ENCODE peak calls at places on chromosomes 7 and 10, in nine cellular contexts. M is hepatocyte; P is suprapubic skin; R is kidney; K is lower lobe of right lung; S is sigmoid colon; B is CD4-positive, CD25-positive, alpha-beta regulatory T cell; A is prostate gland; H is heart right ventricle. G is an unnamed sample. For H3K4me1, the result is how much of the 10 kb centered on the place peaks cover.

GRCh38 chr7:155714702-155715101 is 70.2 kb downstream of the RBM33 start:
- DNase-seq in M (no peak), P (no peak), R (no peak), K (no peak), S (no peak), B (no peak), A (no peak), H (no peak), G (no peak)

GRCh38 chr7:80583901-80584300 is 54.5 kb upstream of the CD36 start:
- DNase-seq in M (no peak), P (no peak), R (no peak), K (no peak), S (no peak), B (no peak), A (no peak), H (no peak), G (peak)

GRCh38 chr7:14606101-14606500 is 296.4 kb downstream of the DGKB start:
- DNase-seq in M (no peak), P (no peak), R (no peak), K (no peak), S (no peak), B (no peak), A (no peak), H (no peak), G (no peak)

GRCh38 chr7:99012722-99013121 is 131.2 kb downstream of the SMURF1 start:
- DNase-seq in M (no peak), P (peak), R (no peak), K (no peak), S (peak), B (no peak), A (no peak), H (no peak), G (no peak)

GRCh38 chr7:52088008-52088787 is 771.6 kb upstream of the COBL start:
- DNase-seq in M (peak), P (no peak), R (no peak), K (no peak), S (no peak), B (no peak), A (no peak), H (peak), G (no peak)

GRCh38 chr10:89494615-89495014 is 40.8 kb downstream of the SLC16A12 start:
- DNase-seq in M (no peak), P (no peak), R (no peak), K (no peak), S (no peak), B (no peak), A (no peak), H (no peak), G (no peak)

GRCh38 chr7:857661-858060 is 18.7 kb upstream of the GET4 start:
- DNase-seq in M (no peak), P (no peak), R (no peak), K (no peak), S (no peak), B (no peak), A (peak), H (no peak), G (no peak)

GRCh38 chr7:36658603-36659516 is 65.4 kb downstream of the AOAH start:
- DNase-seq in M (peak), P (no peak), R (no peak), K (no peak), S (no peak), B (no peak), A (no peak), H (no peak), G (no peak)

GRCh38 chr10:75546004-75546403 is 114.6 kb downstream of the LRMDA start:
- DNase-seq in M (no peak), P (no peak), R (no peak), K (no peak), S (no peak), B (no peak), A (no peak), H (no peak), G (no peak)

GRCh38 chr7:69934475-69934903 is 336.2 kb downstream of the AUTS2 start:
- DNase-seq in M (no peak), P (no peak), R (no peak), K (no peak), S (no peak), B (no peak), A (peak), H (no peak), G (no peak)

GRCh38 chr7:100562195-100563099 is 11.3 kb downstream of the SAP25 start:
- DNase-seq in M (no peak), P (no peak), R (peak), K (no peak), S (peak), B (no peak), A (no peak), H (no peak), G (no peak)

GRCh38 chr10:59801171-59801570 is 47.9 kb upstream of the MRLN start:
- DNase-seq in M (no peak), P (no peak), R (no peak), K (no peak), S (no peak), B (no peak), A (no peak), H (no peak), G (no peak)

GRCh38 chr7:141483044-141483443 is 68.2 kb upstream of the AGK start:
- DNase-seq in M (no peak), P (no peak), R (no peak), K (no peak), S (no peak), B (no peak), A (no peak), H (no peak), G (no peak)

GRCh38 chr10:70901276-70901878 is 13.0 kb upstream of the PCBD1 start:
- DNase-seq in M (no peak), P (peak), R (no peak), K (no peak), S (peak), B (no peak), A (no peak), H (no peak), G (no peak)

GRCh38 chr7:25854608-25855497 is 297.1 kb upstream of the NFE2L3 start:
- DNase-seq in M (peak), P (peak), R (peak), K (no peak), S (peak), B (no peak), A (no peak), H (no peak), G (no peak)

GRCh38 chr7:72751978-72752377 is 76.0 kb downstream of the TYW1B start:
- DNase-seq in M (no peak), P (no peak), R (no peak), K (no peak), S (no peak), B (no peak), A (no peak), H (no peak), G (no peak)

GRCh38 chr7:22207724-22208225 is 149.2 kb downstream of the RAPGEF5 start:
- DNase-seq in M (no peak), P (no peak), R (no peak), K (no peak), S (no peak), B (no peak), A (no peak), H (no peak), G (no peak)

GRCh38 chr7:139875821-139876241 is 46.8 kb downstream of the TBXAS1 start:
- DNase-seq in M (no peak), P (no peak), R (no peak), K (peak), S (no peak), B (no peak), A (no peak), H (no peak), G (no peak)

GRCh38 chr7:55052726-55053431 is 34.1 kb downstream of the EGFR start:
- DNase-seq in M (no peak), P (no peak), R (no peak), K (no peak), S (no peak), B (no peak), A (no peak), H (no peak), G (no peak)

GRCh38 chr7:131174391-131174790 is 153.3 kb upstream of the MKLN1 start:
- DNase-seq in M (no peak), P (no peak), R (no peak), K (no peak), S (no peak), B (no peak), A (no peak), H (no peak), G (no peak)

GRCh38 chr10:45008524-45009161 is 7.9 kb downstream of the ZNF22 start:
- DNase-seq in M (peak), P (no peak), R (no peak), K (no peak), S (peak), B (no peak), A (peak), H (no peak), G (no peak)

GRCh38 chr10:119849031-119849789 is 23.4 kb downstream of the MCMBP start:
- DNase-seq in M (no peak), P (no peak), R (no peak), K (no peak), S (no peak), B (no peak), A (no peak), H (no peak), G (no peak)

GRCh38 chr10:75281980-75282379 is 46.2 kb upstream of the COMTD1 start:
- DNase-seq in M (peak), P (no peak), R (no peak), K (no peak), S (peak), B (no peak), A (no peak), H (no peak), G (no peak)

GRCh38 chr10:60312818-60313588 is 76.7 kb downstream of the ANK3 start:
- DNase-seq in M (no peak), P (no peak), R (no peak), K (no peak), S (no peak), B (no peak), A (no peak), H (no peak), G (no peak)

GRCh38 chr7:28980504-28981281 is 22.6 kb upstream of the TRIL start:
- DNase-seq in M (no peak), P (no peak), R (no peak), K (no peak), S (no peak), B (no peak), A (no peak), H (no peak), G (no peak)

GRCh38 chr7:28798233-28798632 is 159.9 kb downstream of the TRIL start:
- DNase-seq in M (no peak), P (no peak), R (no peak), K (no peak), S (no peak), B (no peak), A (no peak), H (no peak), G (no peak)

GRCh38 chr10:52106895-52107294 is 207.2 kb upstream of the DKK1 start:
- DNase-seq in M (no peak), P (no peak), R (no peak), K (no peak), S (no peak), B (no peak), A (no peak), H (no peak), G (no peak)

GRCh38 chr7:65983965-65984654 is 2.1 kb upstream of the GUSB start:
- DNase-seq in M (peak), P (no peak), R (peak), K (no peak), S (no peak), B (no peak), A (no peak), H (no peak), G (no peak)

GRCh38 chr10:61271127-61271780 is 181.9 kb downstream of the TMEM26 start:
- DNase-seq in M (peak), P (no peak), R (no peak), K (no peak), S (no peak), B (no peak), A (no peak), H (no peak), G (no peak)

GRCh38 chr10:34106356-34106885 is 708.7 kb downstream of the PARD3 start:
- DNase-seq in M (no peak), P (no peak), R (no peak), K (no peak), S (no peak), B (no peak), A (no peak), H (no peak), G (no peak)

GRCh38 chr7:150966002-150966401 is 12.1 kb downstream of the KCNH2 start:
- DNase-seq in M (no peak), P (no peak), R (no peak), K (no peak), S (no peak), B (no peak), A (no peak), H (peak), G (peak)

GRCh38 chr10:119305860-119306513 is 98.6 kb downstream of the GRK5 start:
- DNase-seq in M (peak), P (peak), R (no peak), K (no peak), S (peak), B (peak), A (no peak), H (no peak), G (no peak)

GRCh38 chr7:89223906-89224395 is 428.4 kb upstream of the TEX47 start:
- DNase-seq in M (no peak), P (no peak), R (no peak), K (no peak), S (no peak), B (no peak), A (no peak), H (no peak), G (no peak)

GRCh38 chr10:132408823-132409666 is 12.0 kb downstream of the PWWP2B start:
- DNase-seq in M (no peak), P (no peak), R (peak), K (peak), S (no peak), B (no peak), A (peak), H (peak), G (no peak)
- H3K4me1 ChIP-seq in M (half or more), P (half or more), R (under half), K (half or more), S (half or more), B (under half), A (half or more), H (under half), G (half or more)

DNA sequence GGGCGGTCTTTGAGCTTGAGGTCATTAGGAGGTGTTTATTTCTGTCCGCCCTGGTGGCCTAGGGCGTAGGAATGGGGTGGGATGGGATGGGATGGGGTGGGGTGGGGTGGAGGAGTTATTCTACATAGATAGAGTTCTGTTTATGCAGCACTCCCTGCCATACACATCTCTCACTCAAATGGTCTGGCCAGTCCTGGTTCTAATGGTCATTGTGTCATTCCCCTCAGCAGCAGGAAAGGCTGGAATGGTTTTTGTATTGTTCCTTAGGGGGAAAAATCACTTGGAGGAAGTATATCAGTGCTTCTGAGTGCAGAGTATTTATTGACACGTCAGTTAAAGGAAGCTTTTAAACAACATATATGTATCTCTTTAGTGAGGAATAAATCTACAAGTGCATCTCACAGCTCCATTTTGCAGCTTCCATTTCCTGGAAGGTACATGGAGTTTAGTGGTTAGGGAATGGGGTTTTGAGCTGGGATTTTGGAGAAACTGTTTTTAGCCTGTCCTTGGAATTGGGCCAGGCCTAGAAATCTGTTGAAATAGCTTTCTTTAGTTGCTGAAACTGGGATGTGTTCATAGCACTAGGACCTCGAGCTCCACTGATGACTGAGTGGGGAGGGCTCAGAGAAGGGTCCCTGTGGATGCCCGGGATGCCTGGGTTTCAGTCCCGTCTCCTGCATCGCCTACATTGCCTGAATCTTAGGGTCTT is 8.3 kb downstream of the TSPAN14 start:
- DNase-seq in M (no peak), P (no peak), R (no peak), K (no peak), S (peak), B (no peak), A (no peak), H (no peak), G (no peak)
- H3K4me3 ChIP-seq in M (no peak), P (peak), R (no peak), K (peak), S (no peak), B (peak), A (no peak), H (no peak), G (peak)

DNA sequence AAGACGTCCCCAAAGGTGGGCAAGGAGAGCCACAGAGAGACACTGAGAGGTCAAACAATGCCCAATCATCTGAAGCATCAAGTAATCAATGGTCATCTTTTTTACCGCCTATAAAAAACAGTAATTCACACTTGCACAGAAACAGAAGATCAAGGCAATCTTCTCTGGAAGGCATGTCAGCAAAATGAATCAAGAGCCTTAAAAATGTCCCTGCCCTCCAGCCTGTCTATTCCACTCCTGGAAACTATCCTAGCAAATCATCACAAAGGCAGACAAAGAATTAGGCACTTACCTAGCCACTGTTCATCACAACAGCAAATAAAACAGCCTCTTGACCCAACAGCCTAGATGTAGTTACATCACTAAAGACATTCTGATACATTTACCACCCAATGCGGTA is 48.9 kb downstream of the FAM53B start:
- DNase-seq in M (no peak), P (no peak), R (no peak), K (no peak), S (no peak), B (no peak), A (no peak), H (no peak), G (no peak)
- H3K27ac ChIP-seq in M (no peak), P (no peak), R (no peak), K (no peak), S (no peak), B (peak), A (no peak), H (no peak), G (peak)

DNA sequence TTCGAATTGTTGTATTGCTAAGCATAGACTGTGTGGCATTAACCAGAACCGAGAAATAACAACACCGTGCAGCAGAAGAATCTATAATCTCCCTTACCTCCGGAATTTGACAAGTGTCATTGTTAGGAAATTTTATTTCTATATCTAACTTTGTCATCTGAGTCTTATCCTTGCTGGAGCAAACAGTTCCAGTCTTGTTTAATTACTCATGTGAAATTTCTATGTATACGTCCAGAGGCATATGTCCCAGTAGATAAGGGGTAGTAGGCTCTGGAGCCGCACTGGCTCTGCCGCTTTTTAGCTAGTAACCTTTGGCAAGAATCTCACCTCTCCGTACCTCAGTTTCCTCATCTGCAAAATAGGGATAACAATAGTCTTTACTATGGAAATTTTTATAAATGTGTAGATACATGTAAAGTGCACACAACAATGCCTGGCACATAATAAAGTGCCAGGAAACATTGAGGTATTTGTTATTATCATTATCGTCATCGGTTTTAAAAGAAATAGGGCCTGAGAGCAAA is 228.6 kb downstream of the VTI1A start:
- DNase-seq in M (no peak), P (no peak), R (no peak), K (no peak), S (no peak), B (no peak), A (no peak), H (no peak), G (no peak)
- H3K4me1 ChIP-seq in M (under half), P (under half), R (under half), K (under half), S (under half), B (under half), A (under half), H (under half), G (under half)

GRCh38 chr10:10110817-10111490 is 906.7 kb upstream of the CELF2 start:
- DNase-seq in M (no peak), P (no peak), R (no peak), K (no peak), S (no peak), B (no peak), A (no peak), H (no peak), G (no peak)
- H3K4me3 ChIP-seq in M (no peak), P (no peak), R (no peak), K (no peak), S (no peak), B (no peak), A (no peak), H (no peak), G (no peak)

G was measured in left ventricle myocardium inferior.